ENCODE peak calls at places on chromosomes 16 and 17, in four cellular contexts. One of them, this sample, is unnamed.

GRCh38 chr17:62871291-62871690 is 63.2 kb upstream of the MARCHF10 start:
- DNase-seq in HepG2: no peak
- DNase-seq in K562: no peak
- DNase-seq in GM12878: no peak
- DNase-seq in this sample: no peak

GRCh38 chr16:23206986-23207385 is 24.4 kb downstream of the SCNN1G start:
- DNase-seq in HepG2: no peak
- DNase-seq in K562: no peak
- DNase-seq in GM12878: no peak
- DNase-seq in this sample: no peak

GRCh38 chr16:80599466-80599865 is 58.7 kb downstream of the DYNLRB2 start:
- DNase-seq in HepG2: no peak
- DNase-seq in K562: no peak
- DNase-seq in GM12878: no peak
- DNase-seq in this sample: no peak

GRCh38 chr17:31510273-31511175 is 119.0 kb downstream of the RAB11FIP4 start:
- DNase-seq in HepG2: no peak
- DNase-seq in K562: no peak
- DNase-seq in GM12878: no peak
- DNase-seq in this sample: no peak

GRCh38 chr16:67547423-67548264 is 14.7 kb upstream of the CTCF start:
- DNase-seq in HepG2: no peak
- DNase-seq in K562: no peak
- DNase-seq in GM12878: no peak
- DNase-seq in this sample: no peak

GRCh38 chr16:14529010-14529669 is 100.9 kb downstream of the PARN start:
- DNase-seq in HepG2: peak
- DNase-seq in K562: peak
- DNase-seq in GM12878: peak
- DNase-seq in this sample: peak

GRCh38 chr16:71426069-71426879 is 15.6 kb downstream of the TLE7 start:
- DNase-seq in HepG2: peak
- DNase-seq in K562: peak
- DNase-seq in GM12878: peak
- DNase-seq in this sample: peak

GRCh38 chr16:49744244-49744976 is 111.5 kb downstream of the ZNF423 start:
- DNase-seq in HepG2: no peak
- DNase-seq in K562: no peak
- DNase-seq in GM12878: no peak
- DNase-seq in this sample: no peak

GRCh38 chr16:89408315-89408714 is 82.0 kb downstream of the ANKRD11 start:
- DNase-seq in HepG2: no peak
- DNase-seq in K562: no peak
- DNase-seq in GM12878: no peak
- DNase-seq in this sample: no peak

GRCh38 chr17:9911089-9911488 is 6.0 kb upstream of the RCVRN start:
- DNase-seq in HepG2: no peak
- DNase-seq in K562: no peak
- DNase-seq in GM12878: no peak
- DNase-seq in this sample: no peak

GRCh38 chr16:82633964-82634600 is 7.3 kb downstream of the CDH13 start:
- DNase-seq in HepG2: no peak
- DNase-seq in K562: no peak
- DNase-seq in GM12878: no peak
- DNase-seq in this sample: no peak

GRCh38 chr16:52404546-52404945 is 142.4 kb downstream of the TOX3 start:
- DNase-seq in HepG2: no peak
- DNase-seq in K562: no peak
- DNase-seq in GM12878: no peak
- DNase-seq in this sample: no peak

GRCh38 chr17:60305141-60305540 is 86.8 kb downstream of the USP32 start:
- DNase-seq in HepG2: peak
- DNase-seq in K562: no peak
- DNase-seq in GM12878: peak
- DNase-seq in this sample: no peak

GRCh38 chr16:11410382-11411058 is 65.3 kb downstream of the RMI2 start:
- DNase-seq in HepG2: no peak
- DNase-seq in K562: no peak
- DNase-seq in GM12878: no peak
- DNase-seq in this sample: no peak

GRCh38 chr16:11674818-11675560 is 6.7 kb downstream of the SNN start:
- DNase-seq in HepG2: no peak
- DNase-seq in K562: no peak
- DNase-seq in GM12878: no peak
- DNase-seq in this sample: no peak

GRCh38 chr16:8869212-8869987 is 594 bp upstream of the CARHSP1 start:
- DNase-seq in HepG2: peak
- DNase-seq in K562: peak
- DNase-seq in GM12878: no peak
- DNase-seq in this sample: no peak

GRCh38 chr16:11258553-11259287 is 2.7 kb upstream of the SOCS1 start:
- DNase-seq in HepG2: peak
- DNase-seq in K562: no peak
- DNase-seq in GM12878: peak
- DNase-seq in this sample: no peak

GRCh38 chr16:52227851-52228250 is 319.1 kb downstream of the TOX3 start:
- DNase-seq in HepG2: no peak
- DNase-seq in K562: no peak
- DNase-seq in GM12878: no peak
- DNase-seq in this sample: no peak

GRCh38 chr16:80407265-80407987 is 133.4 kb upstream of the DYNLRB2 start:
- DNase-seq in HepG2: peak
- DNase-seq in K562: no peak
- DNase-seq in GM12878: no peak
- DNase-seq in this sample: no peak

GRCh38 chr17:72122668-72123495 is 2.1 kb downstream of the SOX9 start:
- DNase-seq in HepG2: peak
- DNase-seq in K562: no peak
- DNase-seq in GM12878: no peak
- DNase-seq in this sample: no peak

GRCh38 chr17:78359216-78359935 is 501 bp downstream of the SOCS3 start:
- DNase-seq in HepG2: no peak
- DNase-seq in K562: peak
- DNase-seq in GM12878: no peak
- DNase-seq in this sample: peak

GRCh38 chr17:30340957-30341356 is 7.1 kb upstream of the TMIGD1 start:
- DNase-seq in HepG2: no peak
- DNase-seq in K562: no peak
- DNase-seq in GM12878: no peak
- DNase-seq in this sample: no peak

GRCh38 chr17:64319531-64319930 is 56.5 kb upstream of the TEX2 start:
- DNase-seq in HepG2: no peak
- DNase-seq in K562: no peak
- DNase-seq in GM12878: no peak
- DNase-seq in this sample: no peak

GRCh38 chr16:735982-736453 is 4.8 kb downstream of the CIAO3 start:
- DNase-seq in HepG2: no peak
- DNase-seq in K562: no peak
- DNase-seq in GM12878: no peak
- DNase-seq in this sample: no peak

GRCh38 chr17:68020451-68020779 is 15.1 kb upstream of the KPNA2 start:
- DNase-seq in HepG2: peak
- DNase-seq in K562: peak
- DNase-seq in GM12878: no peak
- DNase-seq in this sample: no peak

GRCh38 chr16:15597822-15598647 is 44.9 kb downstream of the MARF1 start:
- DNase-seq in HepG2: no peak
- DNase-seq in K562: no peak
- DNase-seq in GM12878: no peak
- DNase-seq in this sample: no peak

GRCh38 chr17:7929158-7930029 is at the start of gene KCNAB3:
- DNase-seq in HepG2: no peak
- DNase-seq in K562: no peak
- DNase-seq in GM12878: no peak
- DNase-seq in this sample: peak

GRCh38 chr16:83606486-83607030 is 201.2 kb upstream of the HSBP1 start:
- DNase-seq in HepG2: no peak
- DNase-seq in K562: no peak
- DNase-seq in GM12878: no peak
- DNase-seq in this sample: peak

GRCh38 chr17:45955326-45955725 is 43.7 kb upstream of the STH start:
- DNase-seq in HepG2: no peak
- DNase-seq in K562: no peak
- DNase-seq in GM12878: no peak
- DNase-seq in this sample: no peak

GRCh38 chr17:45954914-45955313 is 44.1 kb upstream of the STH start:
- DNase-seq in HepG2: no peak
- DNase-seq in K562: no peak
- DNase-seq in GM12878: no peak
- DNase-seq in this sample: no peak

GRCh38 chr17:45952814-45953320 is 46.2 kb upstream of the STH start:
- DNase-seq in HepG2: no peak
- DNase-seq in K562: no peak
- DNase-seq in GM12878: no peak
- DNase-seq in this sample: no peak

GRCh38 chr17:45951941-45952340 is 47.1 kb upstream of the STH start:
- DNase-seq in HepG2: no peak
- DNase-seq in K562: no peak
- DNase-seq in GM12878: no peak
- DNase-seq in this sample: no peak

GRCh38 chr17:45953561-45953960 is 45.5 kb upstream of the STH start:
- DNase-seq in HepG2: no peak
- DNase-seq in K562: no peak
- DNase-seq in GM12878: no peak
- DNase-seq in this sample: no peak
- TF ChIP-seq HDAC2 in HepG2: no peak
- TF ChIP-seq HDAC2 in K562: no peak
- TF ChIP-seq HDAC2 in GM12878: no peak
- TF ChIP-seq HDAC2 in this sample: no peak

GRCh38 chr17:79651266-79651665 is 40.4 kb upstream of the RBFOX3 start:
- DNase-seq in HepG2: no peak
- DNase-seq in K562: no peak
- DNase-seq in GM12878: no peak
- DNase-seq in this sample: no peak

GRCh38 chr17:79650283-79650682 is 39.4 kb upstream of the RBFOX3 start:
- DNase-seq in HepG2: no peak
- DNase-seq in K562: no peak
- DNase-seq in GM12878: no peak
- DNase-seq in this sample: no peak

GRCh38 chr17:79652999-79653643 is 42.3 kb upstream of the RBFOX3 start:
- DNase-seq in HepG2: no peak
- DNase-seq in K562: no peak
- DNase-seq in GM12878: no peak
- DNase-seq in this sample: no peak

GRCh38 chr17:79651751-79652150 is 40.9 kb upstream of the RBFOX3 start:
- DNase-seq in HepG2: no peak
- DNase-seq in K562: no peak
- DNase-seq in GM12878: no peak
- DNase-seq in this sample: no peak

DNA sequence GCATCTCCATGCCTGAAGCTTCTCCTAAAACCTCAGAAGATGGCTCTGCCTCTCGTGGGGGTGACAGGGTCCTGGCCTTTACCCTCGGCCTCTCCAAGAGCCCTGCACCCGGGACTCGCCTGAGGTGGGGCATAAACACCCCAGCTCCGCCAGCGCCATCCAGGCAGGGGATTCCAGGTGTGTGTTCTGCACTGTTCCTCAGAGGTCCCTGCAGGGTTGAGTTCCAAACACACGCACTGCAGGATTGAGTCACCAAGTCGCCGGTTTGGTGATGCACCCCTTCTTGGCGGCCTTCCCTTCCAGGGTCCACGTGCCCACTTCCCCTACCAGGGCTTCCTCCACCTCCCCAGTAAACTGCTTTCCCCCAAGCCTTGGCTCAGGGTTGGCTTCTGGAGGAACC is 40.0 kb upstream of the RBFOX3 start:
- DNase-seq in HepG2: no peak
- DNase-seq in K562: no peak
- DNase-seq in GM12878: no peak
- DNase-seq in this sample: no peak
- TF ChIP-seq KDM1A in HepG2: no peak
- TF ChIP-seq KDM1A in K562: no peak
- TF ChIP-seq KDM1A in GM12878: no peak
- TF ChIP-seq KDM1A in this sample: no peak

GRCh38 chr17:45848868-45849535 is 4.3 kb downstream of the SPPL2C start:
- DNase-seq in HepG2: no peak
- DNase-seq in K562: no peak
- DNase-seq in GM12878: no peak
- DNase-seq in this sample: no peak
- TF ChIP-seq SMC3 in HepG2: no peak
- TF ChIP-seq SMC3 in K562: no peak
- TF ChIP-seq SMC3 in GM12878: no peak
- TF ChIP-seq SMC3 in this sample: no peak

DNA sequence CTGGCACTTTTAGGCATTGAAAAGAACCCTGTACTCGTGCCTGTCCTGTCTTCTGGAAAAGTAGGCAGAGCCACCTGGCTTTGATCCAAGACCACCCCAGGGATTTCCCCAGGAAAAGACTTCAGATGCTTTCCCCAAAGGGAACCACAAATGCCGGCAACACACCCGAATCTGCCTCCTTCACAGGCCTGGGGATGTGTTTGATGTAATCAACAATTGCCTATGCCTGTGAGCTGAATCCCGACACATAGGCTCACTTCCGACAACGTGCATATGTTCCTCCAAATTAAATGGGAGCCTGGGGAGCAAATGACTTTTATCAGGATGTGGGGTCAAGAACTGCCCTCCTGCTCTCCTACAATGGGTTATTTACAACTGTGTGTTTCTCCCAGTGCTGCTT is 535.2 kb upstream of the CDH11 start:
- DNase-seq in HepG2: no peak
- DNase-seq in K562: no peak
- DNase-seq in GM12878: no peak
- DNase-seq in this sample: no peak
- TF ChIP-seq HDAC2 in HepG2: no peak
- TF ChIP-seq HDAC2 in K562: no peak
- TF ChIP-seq HDAC2 in GM12878: no peak
- TF ChIP-seq HDAC2 in this sample: no peak

This sample was measured in A549.